ENCODE peak calls at places on chromosomes 4 and X, in four cellular contexts. P, X, O and F are unnamed samples.

GRCh38 chr4:141391771-141392170 is 171.1 kb downstream of the ZNF330 start:
- DNase-seq in P (no peak), X (no peak), O (no peak), F (no peak)

GRCh38 chrX:9153299-9153698 is 119.4 kb upstream of the FAM9B start:
- DNase-seq in P (no peak), X (no peak), O (no peak), F (no peak)

GRCh38 chr4:169015237-169015636 is 5.2 kb upstream of the CBR4 start:
- DNase-seq in P (no peak), X (no peak), O (no peak), F (no peak)

GRCh38 chrX:136687457-136687856 is 39.5 kb downstream of the CD40LG start:
- DNase-seq in P (no peak), X (no peak), O (no peak), F (no peak)

GRCh38 chr4:18859468-18859867 is 837.9 kb upstream of the LCORL start:
- DNase-seq in P (no peak), X (no peak), O (no peak), F (no peak)

GRCh38 chr4:56603297-56603696 is 77.8 kb downstream of the HOPX start:
- DNase-seq in P (no peak), X (no peak), O (no peak), F (no peak)

GRCh38 chrX:106802063-106802387 is 448 bp upstream of the TBC1D8B start:
- DNase-seq in P (no peak), X (no peak), O (no peak), F (no peak)

GRCh38 chr4:6480532-6481088 is 8.2 kb upstream of the PPP2R2C start:
- DNase-seq in P (no peak), X (no peak), O (no peak), F (no peak)

GRCh38 chr4:151600432-151600831 is 160.4 kb downstream of the GATB start:
- DNase-seq in P (no peak), X (no peak), O (no peak), F (no peak)

GRCh38 chrX:81729269-81729777 is 527.4 kb downstream of the SH3BGRL start:
- DNase-seq in P (no peak), X (no peak), O (no peak), F (no peak)

DNA sequence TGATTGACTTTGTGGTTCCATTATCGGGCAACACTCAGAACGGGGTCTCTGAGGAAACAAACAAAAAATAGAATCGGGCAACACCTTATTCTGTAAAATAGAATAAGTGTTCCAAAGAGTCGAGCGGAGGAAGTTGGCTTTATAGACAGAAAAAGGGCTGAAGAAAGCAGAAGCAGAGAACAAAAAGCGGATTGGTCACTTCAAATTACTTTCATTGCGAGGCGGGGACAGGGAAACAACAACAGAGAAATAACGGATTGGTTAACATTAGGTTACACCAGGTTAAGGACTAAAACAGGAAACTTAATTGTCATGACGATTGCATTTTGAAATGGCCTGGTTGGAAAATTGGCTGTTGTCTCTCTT is 407 bp upstream of the COQ2 start:
- DNase-seq in P (no peak), X (no peak), O (peak; percentile 47), F (peak; percentile 66)
- TF ChIP-seq SPI1 in P (no peak), X (no peak), O (no peak), F (peak; percentile 68)

GRCh38 chr4:10703146-10703545 is 18.6 kb upstream of the CLNK start:
- DNase-seq in P (no peak), X (no peak), O (no peak), F (no peak)
- TF ChIP-seq SPI1 in P (no peak), X (no peak), O (no peak), F (no peak)

DNA sequence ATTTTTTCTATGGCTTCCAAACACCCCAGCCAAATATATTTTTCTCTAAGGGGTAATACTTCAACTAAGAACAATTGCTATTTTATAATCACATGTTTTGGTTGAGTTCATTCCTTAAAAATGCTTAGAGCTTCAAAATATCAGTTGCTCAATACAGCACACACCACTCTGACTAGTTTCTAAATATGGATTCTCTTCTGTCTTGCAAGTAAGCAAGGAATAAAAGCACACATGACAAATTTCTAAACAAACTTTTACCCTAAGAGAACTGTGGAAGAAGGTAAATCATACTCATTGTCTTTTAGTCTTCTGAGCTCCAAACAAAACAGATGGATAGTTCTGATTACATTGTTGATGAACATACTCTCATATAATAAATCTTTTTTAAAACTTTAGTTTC is 27.2 kb downstream of the ANTXR2 start:
- DNase-seq in P (no peak), X (no peak), O (no peak), F (no peak)
- TF ChIP-seq SPI1 in P (no peak), X (no peak), O (no peak), F (no peak)

DNA sequence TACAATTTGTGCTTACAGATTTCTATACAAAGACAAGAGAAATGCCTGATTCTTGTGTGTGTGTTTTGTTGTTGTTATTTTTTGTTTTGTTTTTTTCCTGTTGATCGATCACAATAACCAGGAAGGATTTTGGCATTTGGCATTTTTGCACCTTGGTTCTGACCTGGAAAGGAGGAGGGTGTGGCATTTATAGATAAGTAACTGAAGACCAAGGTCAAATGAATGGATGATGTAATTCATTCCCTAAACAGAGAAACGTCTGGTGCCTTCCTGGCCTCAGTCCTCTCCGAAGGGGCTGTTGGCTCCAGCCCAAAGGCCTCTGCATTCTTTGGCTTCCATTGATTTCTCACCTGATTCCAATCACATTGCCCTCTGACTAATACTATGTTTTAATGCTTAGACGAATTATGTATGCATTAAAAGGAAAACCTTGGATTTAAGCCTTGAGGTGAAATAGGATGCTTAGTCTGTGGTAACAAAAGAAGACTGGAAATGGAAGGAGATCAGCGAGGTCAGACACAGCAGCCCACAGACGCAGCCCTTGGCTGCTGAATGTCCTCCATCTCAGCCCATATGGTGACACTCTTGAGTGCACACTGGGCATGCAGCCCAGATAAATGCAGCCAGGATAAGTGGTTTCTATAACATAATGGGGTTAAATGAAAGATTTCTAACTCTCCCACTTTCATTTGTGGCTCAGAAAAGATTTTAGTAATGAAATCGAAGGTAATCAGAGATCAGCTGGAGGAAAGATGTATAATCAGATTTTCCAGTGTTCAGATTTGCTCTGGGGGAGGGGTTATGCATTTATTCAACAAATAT is 60.5 kb upstream of the TRIM2 start:
- DNase-seq in P (no peak), X (no peak), O (peak; percentile 17), F (no peak)
- TF ChIP-seq SPI1 in P (no peak), X (no peak), O (no peak), F (no peak)

DNA sequence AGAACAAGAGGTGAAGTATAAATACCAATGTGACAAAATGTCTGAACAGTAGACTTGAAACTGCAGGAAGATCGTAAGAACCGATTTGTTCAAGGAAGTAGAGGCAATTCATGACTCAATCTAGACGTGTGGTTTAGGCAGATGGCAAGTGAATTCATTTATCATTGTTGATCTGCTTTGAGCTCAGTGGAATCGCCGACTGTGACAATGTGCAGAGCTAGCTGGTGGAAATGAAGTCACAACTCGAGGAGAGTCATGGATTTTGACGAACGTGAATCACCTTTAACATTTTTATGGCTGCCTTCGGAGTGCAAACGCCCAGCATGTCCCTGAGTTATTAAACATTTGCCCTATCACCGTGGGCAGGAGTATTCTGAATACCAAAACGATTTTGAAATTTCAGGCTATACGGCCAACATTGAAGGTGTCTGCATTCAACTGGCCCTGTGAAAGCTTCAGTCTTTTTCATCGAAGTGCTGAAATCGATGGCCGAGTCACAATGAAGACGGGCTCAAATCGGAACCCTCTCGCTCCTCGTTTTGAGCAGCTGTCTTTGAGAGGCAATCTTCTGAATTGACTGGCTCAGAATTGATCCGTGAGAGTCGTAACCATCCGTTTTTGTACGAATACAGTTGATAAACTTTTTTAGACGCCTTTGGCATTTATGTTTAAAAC is 689 bp upstream of the OGT start:
- DNase-seq in P (no peak), X (no peak), O (peak; percentile 69), F (peak; percentile 30)
- TF ChIP-seq SPI1 in P (no peak), X (no peak), O (no peak), F (no peak)

DNA sequence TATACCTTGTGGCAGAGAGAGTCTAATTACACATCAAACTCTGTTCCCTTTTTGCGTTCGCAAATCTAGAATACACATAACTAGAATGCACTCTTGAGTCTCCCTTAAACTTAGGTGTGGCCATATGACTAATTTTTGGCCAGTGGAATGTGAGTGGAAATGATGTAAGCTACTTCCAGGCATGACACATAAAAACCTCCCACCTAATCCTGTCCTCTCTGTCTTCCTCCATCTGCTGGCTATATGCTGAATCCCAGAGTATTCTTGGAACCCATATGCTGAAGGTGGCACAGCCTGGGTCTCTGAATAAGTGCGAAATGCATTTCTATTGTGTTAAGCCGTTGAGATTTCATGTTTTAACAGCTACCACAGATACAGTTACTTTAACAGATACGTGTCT is 269.9 kb upstream of the NRK start:
- DNase-seq in P (no peak), X (no peak), O (no peak), F (no peak)
- TF ChIP-seq SPI1 in P (no peak), X (no peak), O (no peak), F (no peak)

GRCh38 chrX:318068-318738 is 393 bp downstream of the GTPBP6 start:
- DNase-seq in P (peak; percentile 93), X (peak; percentile 88), O (peak; percentile 98), F (peak; percentile 99)
- TF ChIP-seq SPI1 in P (no peak), X (no peak), O (no peak), F (no peak)

DNA sequence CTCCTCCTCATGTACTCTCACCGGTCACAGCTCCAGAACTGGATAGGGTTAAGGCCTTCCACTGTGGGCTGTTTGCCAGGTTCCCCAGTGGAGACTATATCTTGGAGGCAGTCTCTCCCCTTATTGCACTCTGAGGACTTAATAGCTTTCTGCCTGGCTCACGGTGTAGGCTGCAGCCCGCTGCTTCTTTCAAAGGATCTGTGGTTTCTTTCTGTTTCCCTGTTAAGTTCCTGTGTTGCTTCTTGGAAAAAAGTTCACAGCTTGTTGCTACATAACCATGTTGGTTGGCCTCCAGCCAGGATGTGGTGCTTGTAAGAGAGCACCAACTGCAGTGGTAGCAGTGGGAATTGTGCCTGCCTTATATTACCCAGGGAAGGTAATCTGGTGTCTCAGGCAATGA is 24.9 kb upstream of the ZDHHC15 start:
- DNase-seq in P (no peak), X (no peak), O (no peak), F (peak; percentile 42)
- TF ChIP-seq SPI1 in P (no peak), X (no peak), O (no peak), F (no peak)